ENCODE peak calls at places on chromosomes 3 and 15, in four cellular contexts. X, Y, P and E are unnamed samples.

GRCh38 chr15:97490429-97490828 is 470.1 kb upstream of the ARRDC4 start:
- DNase-seq in X (no peak), Y (no peak), P (no peak), E (no peak)

GRCh38 chr3:109127533-109127932 is 9.0 kb upstream of the C3orf85 start:
- DNase-seq in X (no peak), Y (no peak), P (no peak), E (no peak)

GRCh38 chr15:91853968-91854943 is 748 bp downstream of the SLCO3A1 start:
- DNase-seq in X (no peak), Y (peak), P (no peak), E (no peak)

GRCh38 chr3:63986147-63986546 is 37.1 kb downstream of the PSMD6 start:
- DNase-seq in X (no peak), Y (no peak), P (no peak), E (no peak)

GRCh38 chr15:41417812-41418211 is 917 bp downstream of the RTF1 start:
- DNase-seq in X (peak), Y (no peak), P (no peak), E (no peak)

GRCh38 chr15:65275728-65276126 is 11.0 kb downstream of the PARP16 start:
- DNase-seq in X (peak), Y (peak), P (peak), E (peak)

GRCh38 chr3:69240651-69241578 is 118.5 kb upstream of the LMOD3 start:
- DNase-seq in X (no peak), Y (no peak), P (no peak), E (no peak)

GRCh38 chr15:82647835-82648256 is 683 bp upstream of the CPEB1 start:
- DNase-seq in X (no peak), Y (no peak), P (no peak), E (peak)

GRCh38 chr3:141644931-141645330 is 93.2 kb upstream of the RNF7 start:
- DNase-seq in X (peak), Y (peak), P (peak), E (peak)

GRCh38 chr3:99645277-99646106 is 7.1 kb downstream of the COL8A1 start:
- DNase-seq in X (peak), Y (peak), P (peak), E (peak)

GRCh38 chr3:72694398-72694797 is 153.8 kb downstream of the SHQ1 start:
- DNase-seq in X (peak), Y (no peak), P (no peak), E (no peak)

GRCh38 chr15:40392986-40393948 is 10.7 kb downstream of the KNSTRN start:
- DNase-seq in X (peak), Y (no peak), P (no peak), E (no peak)

GRCh38 chr3:140198242-140198641 is 263.3 kb downstream of the CLSTN2 start:
- DNase-seq in X (no peak), Y (no peak), P (no peak), E (no peak)

GRCh38 chr15:101062063-101062462 is 142.9 kb downstream of the LRRK1 start:
- DNase-seq in X (no peak), Y (no peak), P (no peak), E (no peak)

GRCh38 chr3:182568756-182569155 is 224.5 kb upstream of the ATP11B start:
- DNase-seq in X (no peak), Y (no peak), P (no peak), E (no peak)

GRCh38 chr15:65981837-65982696 is 112.8 kb downstream of the RAB11A start:
- DNase-seq in X (no peak), Y (no peak), P (peak), E (peak)

GRCh38 chr3:146550743-146551510 is 6.5 kb upstream of the PLSCR1 start:
- DNase-seq in X (peak), Y (peak), P (no peak), E (no peak)

GRCh38 chr15:60179786-60180391 is 175.8 kb downstream of the FOXB1 start:
- DNase-seq in X (peak), Y (peak), P (peak), E (peak)

GRCh38 chr3:27746838-27747237 is 24.7 kb upstream of the EOMES start:
- DNase-seq in X (no peak), Y (no peak), P (no peak), E (no peak)

GRCh38 chr15:90665288-90666134 is 51.6 kb upstream of the BLM start:
- DNase-seq in X (peak), Y (peak), P (peak), E (peak)

GRCh38 chr3:74415731-74416130 is 198.7 kb downstream of the CNTN3 start:
- DNase-seq in X (no peak), Y (no peak), P (no peak), E (no peak)

GRCh38 chr3:131535131-131535530 is 32.4 kb upstream of the MRPL3 start:
- DNase-seq in X (peak), Y (no peak), P (no peak), E (no peak)

GRCh38 chr3:108183178-108183577 is 39.0 kb downstream of the IFT57 start:
- DNase-seq in X (peak), Y (no peak), P (no peak), E (no peak)

GRCh38 chr3:10674593-10674992 is 141.4 kb upstream of the SLC6A11 start:
- DNase-seq in X (no peak), Y (no peak), P (no peak), E (no peak)

GRCh38 chr3:11734-12133 is 184.8 kb upstream of the CHL1 start:
- DNase-seq in X (no peak), Y (peak), P (no peak), E (no peak)

GRCh38 chr3:196117809-196118208 is 35.9 kb upstream of the TFRC start:
- DNase-seq in X (no peak), Y (no peak), P (no peak), E (no peak)

DNA sequence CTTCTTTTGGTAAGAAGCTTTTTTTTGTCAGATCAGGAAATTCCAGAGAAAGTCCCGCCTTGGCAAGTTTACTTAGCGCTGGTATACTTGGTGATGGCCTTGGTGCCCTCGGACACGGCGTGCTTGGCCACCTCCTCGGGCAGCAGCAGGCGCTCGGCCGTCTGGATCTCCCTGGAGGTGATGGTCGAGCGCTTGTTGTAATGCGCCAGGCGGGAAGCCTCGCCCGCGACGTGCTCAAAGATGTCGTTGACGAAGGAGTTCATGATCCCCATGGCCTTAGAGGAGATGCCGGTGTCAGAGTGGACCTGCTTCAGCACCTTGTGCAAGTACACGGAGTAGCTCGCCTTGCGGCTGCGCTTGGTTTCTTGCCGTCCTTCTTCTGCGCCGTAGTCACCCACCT is 46.6 kb downstream of the QTRT2 start:
- DNase-seq in X (no peak), Y (no peak), P (no peak), E (no peak)
- TF ChIP-seq MAZ in X (no peak), Y (no peak), P (no peak), E (no peak)

GRCh38 chr3:157786618-157787017 is 283.4 kb upstream of the VEPH1 start:
- DNase-seq in X (peak), Y (no peak), P (no peak), E (no peak)

GRCh38 chr3:157785071-157785826 is 282.0 kb upstream of the VEPH1 start:
- DNase-seq in X (peak), Y (peak), P (peak), E (peak)

GRCh38 chr3:157789162-157789561 is 285.9 kb upstream of the VEPH1 start:
- DNase-seq in X (no peak), Y (no peak), P (no peak), E (no peak)

GRCh38 chr3:157782236-157782635 is 279.0 kb upstream of the VEPH1 start:
- DNase-seq in X (peak), Y (no peak), P (no peak), E (no peak)

GRCh38 chr3:157786216-157786615 is 283.0 kb upstream of the VEPH1 start:
- DNase-seq in X (peak), Y (peak), P (no peak), E (no peak)
- TF ChIP-seq MAZ in X (no peak), Y (no peak), P (no peak), E (no peak)

GRCh38 chr15:88568589-88568988 is 22.1 kb upstream of the DET1 start:
- DNase-seq in X (no peak), Y (no peak), P (no peak), E (no peak)

GRCh38 chr15:88564741-88565140 is 18.3 kb upstream of the DET1 start:
- DNase-seq in X (no peak), Y (no peak), P (no peak), E (no peak)

GRCh38 chr15:88563638-88564037 is 17.2 kb upstream of the DET1 start:
- DNase-seq in X (peak), Y (no peak), P (no peak), E (peak)
- TF ChIP-seq MAZ in X (no peak), Y (no peak), P (no peak), E (peak)

DNA sequence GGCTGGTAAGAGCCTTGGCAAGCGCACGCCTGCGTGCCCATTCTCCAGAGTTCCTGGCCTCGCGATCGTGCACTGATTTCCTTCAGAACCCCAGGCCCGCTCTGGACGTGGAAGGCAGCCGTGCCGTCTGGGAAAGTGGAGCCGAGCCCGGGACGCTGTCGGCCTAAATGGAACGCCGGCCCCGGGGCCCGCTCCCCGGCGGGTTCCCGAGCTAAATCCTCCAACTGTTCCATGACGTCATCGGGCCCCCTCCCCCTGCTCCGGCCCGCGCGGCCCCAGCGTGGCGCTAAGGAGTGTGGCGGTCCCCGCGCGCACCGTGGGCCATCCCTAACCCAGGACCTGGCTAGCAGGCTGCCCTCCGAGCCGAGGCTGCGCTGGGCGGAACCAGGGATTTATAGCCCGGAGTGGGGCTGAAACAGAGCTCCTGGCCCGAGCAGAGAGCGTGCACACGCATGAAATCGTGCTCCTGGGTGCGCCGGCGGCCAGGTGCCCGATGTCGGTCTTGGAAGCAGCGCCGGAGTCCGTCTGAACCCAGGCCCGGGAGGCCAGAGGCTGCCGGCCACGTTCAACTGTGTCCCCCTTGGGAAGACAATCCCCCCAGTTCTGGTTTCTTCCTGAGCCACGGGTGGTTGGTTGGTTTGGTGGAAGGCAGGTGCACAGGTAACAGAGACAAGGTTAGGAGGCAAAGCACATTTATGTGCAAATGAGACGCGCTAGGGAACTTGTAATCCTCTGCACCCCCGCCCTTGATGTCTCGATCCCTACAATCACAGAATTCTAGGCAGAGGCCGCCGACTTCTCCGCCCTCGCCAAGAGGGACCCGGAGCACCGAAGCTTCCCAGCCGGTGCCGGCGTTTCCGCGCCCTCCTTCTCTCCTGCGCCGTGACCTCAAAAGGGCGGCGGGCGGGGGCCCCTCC is 84.9 kb upstream of the ETV5 start:
- DNase-seq in X (no peak), Y (no peak), P (no peak), E (no peak)
- TF ChIP-seq MAZ in X (no peak), Y (no peak), P (no peak), E (no peak)

DNA sequence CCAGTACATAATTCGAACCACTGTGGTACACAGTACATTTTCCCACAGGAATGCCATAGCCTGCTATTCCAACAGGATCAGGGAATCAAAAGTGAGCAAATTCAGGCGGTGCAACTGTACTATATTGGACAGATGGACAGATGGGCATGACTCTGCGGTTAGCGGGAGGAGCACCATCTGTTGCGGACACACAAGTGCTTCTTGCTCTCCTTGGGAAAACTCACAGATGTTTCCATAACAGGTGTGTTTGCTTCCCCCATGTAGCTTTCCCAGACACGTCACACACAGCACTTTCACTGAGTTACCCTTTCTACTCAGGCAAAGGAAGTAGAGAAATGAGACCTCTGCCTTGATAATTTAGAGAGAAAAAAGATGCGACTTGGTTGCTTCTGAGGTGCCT is 325.1 kb upstream of the THBS1 start:
- DNase-seq in X (no peak), Y (no peak), P (no peak), E (no peak)
- TF ChIP-seq MAZ in X (no peak), Y (no peak), P (no peak), E (no peak)

GRCh38 chr3:126056681-126057546 is 27.0 kb downstream of the SLC41A3 start:
- DNase-seq in X (peak), Y (peak), P (peak), E (peak)
- TF ChIP-seq MAZ in X (no peak), Y (no peak), P (no peak), E (no peak)

GRCh38 chr3:37668831-37669610 is 192.7 kb upstream of the CTDSPL start:
- DNase-seq in X (no peak), Y (no peak), P (no peak), E (no peak)
- TF ChIP-seq MAZ in X (no peak), Y (no peak), P (no peak), E (no peak)